ENCODE peak calls at places on chromosomes 5 and 9, in four cellular contexts. Q is tibial nerve, R is body of pancreas, Y is heart left ventricle. P is an unnamed sample.

GRCh38 chr5:116035123-116035522 is 2.9 kb downstream of the ARL14EPL start:
- DNase-seq in Q (no peak), R (no peak), Y (no peak), P (no peak)

GRCh38 chr5:99379187-99379586 is 450.4 kb upstream of the CHD1 start:
- DNase-seq in Q (no peak), R (no peak), Y (no peak), P (no peak)

GRCh38 chr5:164475339-164475977 is 970.0 kb downstream of the MAT2B start:
- DNase-seq in Q (no peak), R (no peak), Y (no peak), P (no peak)

GRCh38 chr9:20650750-20651299 is 28.5 kb upstream of the MLLT3 start:
- DNase-seq in Q (no peak), R (no peak), Y (no peak), P (no peak)

GRCh38 chr9:108316633-108317032 is 539.2 kb downstream of the ACTL7B start:
- DNase-seq in Q (no peak), R (no peak), Y (no peak), P (no peak)

GRCh38 chr5:42991477-42992034 is 48.6 kb downstream of the ANXA2R start:
- DNase-seq in Q (no peak), R (no peak), Y (peak), P (peak)

GRCh38 chr5:83124593-83124992 is 47.2 kb downstream of the XRCC4 start:
- DNase-seq in Q (no peak), R (no peak), Y (no peak), P (no peak)

GRCh38 chr5:170483701-170484458 is 19.9 kb upstream of the KCNIP1 start:
- DNase-seq in Q (no peak), R (peak), Y (no peak), P (no peak)

GRCh38 chr5:3006526-3006925 is 255.0 kb upstream of the IRX2 start:
- DNase-seq in Q (no peak), R (no peak), Y (no peak), P (no peak)

GRCh38 chr9:131888923-131889322 is 149.0 kb upstream of the RAPGEF1 start:
- DNase-seq in Q (no peak), R (no peak), Y (no peak), P (no peak)

GRCh38 chr5:91206734-91207133 is 176.4 kb downstream of the ARRDC3 start:
- DNase-seq in Q (no peak), R (no peak), Y (no peak), P (no peak)

GRCh38 chr5:141680751-141681201 is 1.3 kb downstream of the ARAP3 start:
- DNase-seq in Q (no peak), R (no peak), Y (peak), P (no peak)

GRCh38 chr9:16179566-16179965 is 626.7 kb downstream of the CCDC171 start:
- DNase-seq in Q (no peak), R (no peak), Y (no peak), P (no peak)

GRCh38 chr9:136304456-136304855 is 562 bp upstream of the CCDC187 start:
- DNase-seq in Q (no peak), R (no peak), Y (no peak), P (no peak)

GRCh38 chr5:31993182-31993961 is 180.7 kb downstream of the GOLPH3 start:
- DNase-seq in Q (no peak), R (no peak), Y (no peak), P (no peak)

GRCh38 chr5:4255441-4255840 is 659.8 kb downstream of the IRX1 start:
- DNase-seq in Q (no peak), R (no peak), Y (no peak), P (no peak)

GRCh38 chr5:14806452-14806851 is 65.1 kb downstream of the ANKH start:
- DNase-seq in Q (peak), R (peak), Y (peak), P (peak)

GRCh38 chr9:83043583-83043982 is 19.4 kb downstream of the RASEF start:
- DNase-seq in Q (no peak), R (no peak), Y (no peak), P (no peak)

GRCh38 chr5:175868996-175869638 is 2.3 kb upstream of the CPLX2 start:
- DNase-seq in Q (no peak), R (no peak), Y (no peak), P (no peak)

GRCh38 chr5:175873090-175873454 is 1.7 kb downstream of the CPLX2 start:
- DNase-seq in Q (no peak), R (peak), Y (no peak), P (no peak)

GRCh38 chr5:175874462-175875139 is 3.2 kb downstream of the CPLX2 start:
- DNase-seq in Q (no peak), R (no peak), Y (no peak), P (no peak)

GRCh38 chr5:175870820-175871447 is 444 bp upstream of the CPLX2 start:
- DNase-seq in Q (no peak), R (no peak), Y (no peak), P (no peak)

DNA sequence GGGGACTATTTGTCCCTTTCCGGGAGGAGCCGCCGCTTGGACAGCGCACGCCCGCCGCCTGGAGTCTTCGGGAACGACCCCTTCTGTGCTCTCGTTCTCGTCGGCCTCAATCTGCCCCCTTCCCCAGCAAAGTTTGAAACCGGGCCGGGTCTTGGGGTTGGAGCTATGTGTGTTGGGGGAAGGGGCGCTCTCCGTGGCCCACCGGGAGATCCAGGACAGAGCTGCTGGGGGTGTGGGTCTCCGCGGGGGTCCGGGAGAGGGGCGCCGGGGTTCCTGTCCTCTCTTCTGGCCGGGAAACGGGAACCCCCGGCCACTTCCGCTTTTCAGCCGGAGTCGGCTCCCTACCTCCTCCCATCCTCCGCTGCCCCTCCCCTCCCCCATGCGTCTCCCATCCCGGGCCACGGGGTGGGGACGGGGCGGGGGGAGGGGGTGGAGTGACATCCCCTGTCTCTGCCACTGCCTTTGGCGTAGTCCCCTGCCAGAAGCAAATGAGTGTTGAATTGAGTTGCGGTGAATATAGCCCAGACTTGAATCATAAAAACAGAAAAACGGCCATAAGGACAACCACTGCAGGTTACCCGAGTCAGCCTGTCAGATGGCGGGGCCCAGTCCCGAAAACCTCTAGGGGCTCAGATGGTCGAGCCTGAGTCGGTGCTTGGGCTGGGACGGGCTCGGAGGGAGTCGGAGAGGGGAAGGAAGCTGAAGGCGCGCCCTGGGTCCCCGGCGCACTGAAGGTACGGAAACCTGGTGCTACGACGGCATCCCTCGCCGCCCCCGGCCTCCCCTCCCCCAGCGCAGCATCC is 1.1 kb downstream of the CPLX2 start:
- DNase-seq in Q (no peak), R (peak), Y (no peak), P (no peak)
- TF ChIP-seq POLR2A in Q (no peak), R (no peak), Y (no peak), P (no peak)

DNA sequence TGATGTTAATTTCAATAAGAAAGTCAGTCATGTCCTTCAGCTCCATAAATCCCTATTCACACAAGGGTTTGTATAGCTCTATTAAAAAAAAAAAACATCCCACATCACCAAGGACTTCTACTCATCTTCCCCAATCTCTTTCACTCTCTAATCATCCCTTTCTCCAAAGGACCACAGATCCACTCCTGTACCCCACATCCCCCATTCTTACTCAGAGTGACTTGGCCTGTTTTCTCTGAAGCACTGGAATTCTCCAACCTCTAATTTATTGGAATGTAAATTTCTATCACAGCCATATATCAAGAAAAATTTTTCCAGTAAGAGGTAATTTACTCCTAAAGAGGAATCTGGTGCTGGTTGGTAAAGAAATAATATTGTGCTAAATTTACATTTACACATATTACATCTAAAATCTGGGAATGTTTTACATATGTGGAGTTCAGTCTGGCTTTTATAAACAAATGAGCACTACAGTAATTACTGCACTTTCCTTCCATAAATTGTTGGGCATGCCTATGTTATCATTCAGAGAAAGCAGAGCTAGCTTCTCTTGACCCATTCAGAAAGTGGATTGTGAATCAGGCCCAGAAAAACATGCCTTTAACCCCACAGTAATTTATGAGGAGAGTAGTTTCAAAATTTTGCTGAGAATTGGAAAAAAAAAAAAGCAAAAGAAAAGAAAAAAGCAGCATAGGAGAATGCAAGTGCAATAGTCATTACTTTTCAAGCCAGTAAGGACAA is 399.5 kb upstream of the TNC start:
- DNase-seq in Q (no peak), R (no peak), Y (no peak), P (no peak)
- TF ChIP-seq POLR2A in Q (no peak), R (no peak), Y (no peak), P (no peak)

DNA sequence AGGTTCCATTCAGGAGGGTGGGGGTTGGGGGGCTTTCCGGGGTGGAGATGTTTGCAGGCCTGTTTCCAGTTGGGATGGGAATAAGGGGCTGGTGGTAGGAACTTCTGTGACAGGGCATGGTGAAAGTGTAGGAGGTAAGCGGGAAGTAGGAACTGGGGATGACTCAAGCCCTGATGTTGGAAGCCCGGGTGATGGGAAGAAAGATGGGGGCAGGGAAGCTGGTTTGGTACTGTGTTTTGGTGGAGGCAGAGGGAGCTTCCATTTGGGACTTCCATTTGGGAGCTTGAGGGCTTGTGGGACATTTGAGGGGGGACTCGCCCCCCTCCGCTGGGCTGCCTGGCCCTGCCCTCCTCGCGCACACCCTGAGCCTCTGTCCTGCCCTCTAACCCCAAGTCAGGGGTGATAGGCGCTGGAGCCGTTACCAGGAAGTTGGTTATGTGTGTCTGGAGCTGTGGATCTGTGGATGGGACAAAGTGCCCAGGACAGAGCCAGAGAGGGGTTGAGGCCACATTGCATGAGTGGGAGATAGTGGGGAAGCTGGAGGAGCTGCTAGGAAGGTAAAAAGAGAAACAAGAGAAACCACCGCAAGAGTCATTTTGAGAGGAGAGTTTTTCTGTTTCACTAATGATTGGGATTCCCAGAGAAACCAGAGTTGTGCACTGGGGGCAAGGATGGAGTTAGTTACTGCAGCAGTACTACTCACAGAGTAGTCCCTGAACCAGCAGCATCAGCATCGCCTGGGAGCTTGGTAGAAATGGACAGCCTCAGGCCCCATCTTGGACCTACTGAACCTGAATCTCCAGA is 6.6 kb downstream of the RGS14 start:
- DNase-seq in Q (no peak), R (no peak), Y (no peak), P (no peak)
- TF ChIP-seq POLR2A in Q (no peak), R (no peak), Y (no peak), P (no peak)

GRCh38 chr5:179820483-179821297 is at the start of gene SQSTM1:
- DNase-seq in Q (peak), R (peak), Y (peak), P (peak)
- TF ChIP-seq POLR2A in Q (peak), R (peak), Y (peak), P (peak)

GRCh38 chr9:126804696-126805545 is at the start of gene ZBTB43:
- DNase-seq in Q (peak), R (peak), Y (peak), P (peak)
- TF ChIP-seq POLR2A in Q (peak), R (peak), Y (peak), P (peak)

GRCh38 chr9:6565312-6565711 is 80.2 kb downstream of the GLDC start:
- DNase-seq in Q (no peak), R (no peak), Y (no peak), P (no peak)

GRCh38 chr9:6564868-6565267 is 80.7 kb downstream of the GLDC start:
- DNase-seq in Q (no peak), R (no peak), Y (no peak), P (no peak)

GRCh38 chr9:6567140-6567591 is 78.4 kb downstream of the GLDC start:
- DNase-seq in Q (no peak), R (no peak), Y (no peak), P (no peak)

GRCh38 chr9:6564370-6564769 is 81.2 kb downstream of the GLDC start:
- DNase-seq in Q (no peak), R (no peak), Y (no peak), P (no peak)

DNA sequence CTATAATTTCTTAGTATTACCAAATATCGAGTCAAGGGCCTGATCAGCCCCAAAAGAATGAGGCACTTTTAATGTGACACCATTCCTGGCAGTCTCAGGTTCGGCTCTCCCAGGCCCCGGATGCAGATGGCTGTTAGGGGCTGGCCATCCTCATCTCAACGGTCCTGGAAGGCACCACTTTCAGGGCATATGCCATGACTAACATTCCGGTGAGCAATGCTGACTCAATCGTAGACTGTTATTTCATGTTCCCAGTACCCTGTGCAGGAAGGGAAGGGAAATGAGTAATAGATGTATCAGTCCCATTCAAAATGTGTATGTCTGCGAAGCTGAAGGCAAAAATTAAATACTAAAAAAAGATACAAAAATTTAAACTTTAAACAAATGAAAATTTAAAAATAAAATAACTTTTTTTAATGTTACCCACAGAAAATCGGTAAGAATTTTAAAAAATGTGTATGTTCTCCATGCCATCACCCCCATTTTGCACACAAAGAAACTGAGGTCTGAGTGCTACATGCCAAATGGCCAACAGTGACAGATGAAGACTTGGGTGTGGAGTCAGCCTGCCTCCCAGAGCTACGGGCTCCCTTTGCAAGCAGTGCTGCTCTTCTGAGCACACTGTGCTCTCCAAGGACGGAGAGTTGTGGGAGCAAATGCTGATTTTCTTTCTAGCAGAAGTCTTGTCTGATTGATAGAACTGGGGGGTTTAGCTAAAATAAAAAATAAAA is 79.0 kb downstream of the GLDC start:
- DNase-seq in Q (no peak), R (no peak), Y (no peak), P (no peak)
- TF ChIP-seq POLR2A in Q (no peak), R (no peak), Y (no peak), P (no peak)

DNA sequence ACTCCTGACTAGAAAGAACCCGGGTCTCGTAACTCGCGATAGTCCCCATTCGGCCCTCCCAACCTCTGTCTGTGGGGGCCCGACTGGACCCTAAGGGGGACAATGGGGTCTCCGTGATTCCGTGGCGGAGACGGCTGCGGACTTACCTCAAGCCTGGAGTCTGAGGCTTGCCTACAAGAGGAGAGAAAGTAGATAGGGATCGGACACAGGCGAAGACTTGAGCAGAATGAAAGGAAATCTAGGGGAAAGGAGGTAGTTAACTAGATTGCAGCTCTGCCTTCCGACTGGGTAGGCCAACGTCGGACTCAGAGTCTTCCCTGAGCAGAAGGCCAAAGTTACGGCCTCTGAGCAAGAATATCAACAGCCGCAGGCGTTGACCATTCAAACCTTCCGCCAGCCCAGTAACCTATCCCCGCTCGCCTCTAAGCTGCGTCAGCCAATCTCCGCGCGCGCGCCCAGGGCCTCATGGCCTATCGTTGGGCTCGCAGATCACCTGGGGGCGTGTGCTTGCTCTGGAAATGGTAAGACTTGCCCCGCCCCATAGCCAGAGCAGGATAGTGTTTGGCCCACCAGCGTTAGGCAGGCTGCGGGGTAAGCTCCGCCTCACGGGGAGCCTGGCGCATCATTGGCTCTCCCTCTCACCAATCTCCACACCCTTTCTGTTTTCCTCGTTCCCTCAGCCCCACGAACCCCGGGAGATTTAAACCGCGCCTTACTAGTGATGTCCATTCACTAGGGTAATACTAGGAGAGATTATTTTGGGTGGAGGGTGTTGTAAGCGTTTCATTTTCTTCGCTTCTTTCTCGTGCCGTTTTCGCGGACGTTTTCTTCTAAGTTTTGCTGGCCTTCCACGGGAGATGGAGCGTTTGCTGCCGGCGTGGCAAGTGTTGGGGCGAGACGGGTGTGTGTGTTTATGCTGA is at the start of gene CDC25C:
- DNase-seq in Q (peak), R (peak), Y (peak), P (peak)
- TF ChIP-seq POLR2A in Q (no peak), R (no peak), Y (peak), P (no peak)

GRCh38 chr5:7391688-7392400 is 4.1 kb upstream of the ADCY2 start:
- DNase-seq in Q (no peak), R (peak), Y (no peak), P (no peak)

GRCh38 chr5:7391215-7391614 is 4.7 kb upstream of the ADCY2 start:
- DNase-seq in Q (no peak), R (peak), Y (no peak), P (peak)

GRCh38 chr5:7385681-7386080 is 10.3 kb upstream of the ADCY2 start:
- DNase-seq in Q (no peak), R (no peak), Y (no peak), P (no peak)

GRCh38 chr5:7392401-7393024 is 3.4 kb upstream of the ADCY2 start:
- DNase-seq in Q (no peak), R (peak), Y (no peak), P (peak)

DNA sequence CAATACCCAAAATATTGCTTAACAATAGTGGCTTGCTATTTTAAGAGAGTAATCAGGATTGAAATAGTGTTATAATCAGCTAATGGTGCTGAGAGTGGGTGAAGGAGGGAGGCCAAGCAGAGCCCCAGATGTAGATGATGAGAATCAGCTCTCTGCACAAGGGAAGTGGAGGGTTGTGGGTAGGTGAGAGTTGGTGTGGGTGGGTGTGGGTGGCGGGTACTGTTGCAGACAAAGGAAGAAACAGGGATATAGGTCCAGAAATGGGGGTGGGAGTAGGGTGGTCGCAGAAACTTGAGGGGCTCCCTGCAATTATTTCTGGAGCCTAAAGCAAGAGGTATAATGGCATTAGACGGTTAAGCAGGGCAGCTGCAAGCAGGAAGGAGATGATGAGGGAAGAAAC is 7.4 kb upstream of the ADCY2 start:
- DNase-seq in Q (no peak), R (no peak), Y (no peak), P (no peak)
- TF ChIP-seq POLR2A in Q (no peak), R (no peak), Y (no peak), P (no peak)

P was measured in Peyer's patch.